ENCODE peak calls at places on chromosomes 2 and 18, in four cellular contexts. X is SK-N-SH, Q is K562, W is HCT116. R is an unnamed sample.

GRCh38 chr2:8926356-8926755 is 77.1 kb downstream of the MBOAT2 start:
- DNase-seq in X (no peak), Q (no peak), W (no peak), R (no peak)

GRCh38 chr2:169838743-169839489 is 11.7 kb downstream of the UBR3 start:
- DNase-seq in Q (no peak), X (no peak), W (no peak), R (no peak)

GRCh38 chr18:13368080-13368813 is 149.7 kb downstream of the LDLRAD4 start:
- DNase-seq in W (no peak), X (no peak), Q (no peak), R (no peak)

GRCh38 chr2:19214682-19215391 is 143.6 kb downstream of the OSR1 start:
- DNase-seq in W (no peak), X (no peak), Q (no peak), R (no peak)

GRCh38 chr2:225334524-225334923 is 65.0 kb upstream of the NYAP2 start:
- DNase-seq in Q (no peak), X (peak), W (no peak), R (no peak)

GRCh38 chr2:25894135-25894830 is 16.0 kb upstream of the ASXL2 start:
- DNase-seq in X (peak), Q (no peak), W (no peak), R (peak)

GRCh38 chr2:44420725-44421124 is 59.0 kb downstream of the CAMKMT start:
- DNase-seq in W (no peak), X (no peak), Q (no peak), R (no peak)

GRCh38 chr2:24834733-24835395 is 41.6 kb downstream of the CENPO start:
- DNase-seq in Q (no peak), W (no peak), X (no peak), R (no peak)

GRCh38 chr18:58338961-58339722 is 289.7 kb downstream of the ALPK2 start:
- DNase-seq in X (no peak), Q (no peak), W (no peak), R (peak)

GRCh38 chr2:201996006-201996405 is 37.6 kb upstream of the FZD7 start:
- DNase-seq in Q (no peak), W (no peak), X (no peak), R (no peak)
- TF ChIP-seq POLR2AphosphoS5 in Q (no peak), W (no peak), X (no peak), R (no peak)

GRCh38 chr2:78739282-78739681 is 286.2 kb upstream of the REG3G start:
- DNase-seq in W (no peak), Q (no peak), X (no peak), R (no peak)
- H3K9ac ChIP-seq in W (no peak), Q (no peak), X (no peak), R (no peak)

DNA sequence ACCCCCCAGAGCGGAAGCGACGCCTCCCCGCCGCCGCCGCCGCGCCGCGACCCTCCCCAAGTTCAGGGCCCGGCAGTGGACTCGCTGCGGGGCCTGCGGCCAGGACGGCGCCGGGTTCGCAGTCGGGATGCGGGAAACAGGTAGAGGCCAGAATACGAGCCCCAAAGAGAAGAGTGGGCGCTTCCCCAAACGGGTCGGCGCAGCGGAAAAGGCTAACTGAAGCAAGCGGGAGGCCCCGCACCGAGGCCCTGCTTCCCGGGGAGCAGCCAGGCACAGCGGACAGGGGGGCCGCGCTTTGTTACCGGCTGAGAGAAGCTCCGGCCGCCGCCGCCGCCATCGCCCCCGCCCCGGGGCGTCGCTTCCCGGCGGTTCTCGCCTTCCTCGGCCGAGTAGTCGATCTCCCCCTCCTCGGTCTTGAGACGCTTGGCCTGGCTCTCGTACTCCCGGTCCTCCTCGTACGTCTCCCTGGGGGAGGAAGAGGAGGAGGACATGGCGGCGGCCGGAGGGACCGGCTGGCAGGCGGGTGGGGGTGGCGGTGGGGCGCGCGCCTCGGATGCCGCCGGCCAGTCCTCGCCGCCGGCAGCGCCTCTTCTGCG is 494 bp downstream of the HNRNPLL start:
- DNase-seq in X (peak), W (no peak), Q (no peak), R (peak)
- H2AFZ ChIP-seq in X (peak), W (no peak), Q (peak), R (peak)

DNA sequence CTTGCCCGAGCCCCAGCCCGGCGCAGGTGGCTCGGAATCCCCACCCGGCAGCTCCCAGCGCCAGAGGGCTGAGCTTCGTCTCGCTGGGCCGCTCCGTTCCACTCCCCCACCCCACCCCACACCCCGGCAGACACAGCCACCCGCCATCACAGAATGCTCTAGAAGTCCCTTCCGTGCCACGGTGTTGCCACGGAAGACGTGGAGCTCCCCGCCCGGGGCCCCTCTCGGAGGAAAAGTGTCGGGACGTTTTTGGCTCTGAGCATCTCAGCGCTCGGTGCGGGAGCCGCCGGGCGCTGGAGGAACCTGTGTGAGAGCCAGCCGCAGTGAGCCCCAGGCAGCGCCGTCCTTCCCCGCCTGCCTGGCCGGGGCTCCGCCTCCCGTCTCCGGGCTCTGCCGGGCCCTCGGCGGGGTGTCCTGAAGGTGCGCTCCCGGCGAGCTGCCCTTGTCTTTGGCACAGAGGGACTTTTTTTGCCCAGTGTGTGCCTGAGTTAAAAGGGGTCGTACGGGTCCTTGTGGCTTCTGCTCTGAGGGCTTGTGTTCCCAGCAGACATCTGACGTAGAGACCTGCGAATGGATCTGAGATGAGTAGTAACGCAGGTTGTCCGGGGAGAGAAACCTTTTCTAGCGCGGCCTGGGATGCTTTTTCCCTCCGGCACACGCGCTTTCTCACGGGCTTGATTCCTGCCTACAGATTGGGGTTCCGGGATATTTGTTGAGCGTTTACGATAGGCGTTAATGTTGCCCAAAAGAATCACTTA is 1.8 kb downstream of the ZCCHC2 start:
- DNase-seq in Q (peak), X (peak), W (no peak), R (peak)
- TF ChIP-seq POLR2AphosphoS5 in Q (no peak), X (no peak), W (no peak), R (peak)

DNA sequence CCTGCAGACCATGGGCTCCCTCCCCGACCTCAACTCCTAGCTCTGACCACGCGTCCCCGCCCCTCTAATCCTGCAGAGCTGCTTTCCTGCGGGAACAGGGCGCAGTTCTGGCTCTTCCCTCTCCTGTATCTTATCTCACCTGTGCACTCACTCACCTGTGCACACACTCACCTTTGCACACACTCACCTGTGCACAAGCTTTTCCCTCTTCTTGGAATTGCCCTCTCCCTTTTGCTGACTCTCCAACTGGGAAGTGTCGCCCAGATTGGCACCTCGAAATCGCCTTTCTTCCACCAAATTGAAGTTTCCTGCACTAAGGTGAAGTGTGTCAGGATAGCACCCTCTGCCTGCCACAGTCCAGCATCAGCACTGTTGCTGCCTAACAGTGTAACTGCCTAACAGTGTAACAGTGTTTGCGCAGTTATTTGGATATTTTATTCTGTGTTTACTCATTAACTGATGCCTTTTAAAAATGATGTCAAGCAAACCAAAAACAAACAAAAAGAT is 585 bp upstream of the CMPK2 start:
- DNase-seq in Q (peak), W (peak), X (peak), R (peak)
- H3K9ac ChIP-seq in Q (peak), W (peak), X (peak), R (no peak)

DNA sequence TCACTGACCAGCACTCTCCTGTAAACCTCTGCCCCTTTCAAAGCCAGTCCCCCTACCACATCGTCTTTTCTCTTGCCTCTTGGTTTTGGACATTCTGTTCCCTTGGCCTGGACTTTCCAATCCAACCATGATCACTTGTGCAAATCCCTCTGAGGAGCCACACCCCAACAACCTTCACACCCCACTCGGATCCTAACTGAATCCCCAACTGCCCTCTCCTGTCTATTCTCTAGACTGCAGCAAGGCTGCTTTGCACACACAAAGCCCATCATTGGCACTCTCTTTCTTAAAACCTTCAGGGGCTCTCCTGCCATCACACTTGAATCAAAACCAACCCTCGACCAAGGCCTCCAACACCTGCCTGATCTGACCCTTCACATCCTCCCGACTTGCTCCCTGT is 352.1 kb upstream of the PKDCC start:
- DNase-seq in W (no peak), X (no peak), Q (no peak), R (no peak)
- H2AFZ ChIP-seq in W (no peak), X (no peak), Q (no peak), R (no peak)

GRCh38 chr2:46460991-46461715 is 18.2 kb upstream of the TMEM247 start:
- DNase-seq in X (peak), W (peak), Q (peak), R (peak)
- TF ChIP-seq POLR2AphosphoS5 in X (no peak), W (no peak), Q (no peak), R (no peak)

GRCh38 chr2:37829616-37830385 is 95.3 kb upstream of the RMDN2 start:
- DNase-seq in Q (no peak), X (no peak), W (no peak), R (peak)
- H3K9ac ChIP-seq in Q (no peak), X (peak), W (no peak), R (peak)

R was measured in endothelial cell of umbilical vein.